ENCODE peak calls at places on chromosomes 5 and 9, in nine cellular contexts. E is WTC11; Q is cardiac muscle cell; U is activated effector memory CD4-positive, alpha-beta T cell treated with anti-CD3 and anti-CD28 coated beads, Interleukin-2, amount 50 U/mL, for 16 hours; S is fibroblast of mammary gland; R is SK-N-SH; I is Calu3; H is central memory CD4-positive, alpha-beta T cell; D is GM10248. Z is an unnamed sample.
A peak's percentile ranks its signal among the peaks of the same experiment; 100 is the strongest.

GRCh38 chr9:138023394-138024124 is 146.0 kb downstream of the CACNA1B start:
- DNase-seq in U (peak; percentile 49), H (no peak), I (no peak), E (peak; percentile 39), Q (no peak), D (no peak), R (no peak), S (no peak), Z (no peak)

GRCh38 chr9:2418619-2419018 is 203.0 kb upstream of the VLDLR start:
- DNase-seq in H (no peak), I (no peak), D (no peak), E (no peak), Q (no peak), U (no peak), R (no peak), S (peak; percentile 67), Z (no peak)

GRCh38 chr9:110916361-110916760 is 121.9 kb downstream of the LPAR1 start:
- DNase-seq in U (no peak), R (no peak), S (peak; percentile 83), I (no peak), Q (no peak), E (no peak), H (no peak), D (no peak), Z (no peak)

GRCh38 chr5:143985832-143986485 is 174.0 kb downstream of the HMHB1 start:
- DNase-seq in H (no peak), R (no peak), E (no peak), D (no peak), I (no peak), Q (no peak), S (peak; percentile 84), U (no peak), Z (no peak)

GRCh38 chr9:33255006-33255405 is 9.5 kb downstream of the BAG1 start:
- DNase-seq in Q (no peak), E (no peak), S (no peak), H (no peak), U (no peak), R (no peak), I (no peak), D (no peak), Z (peak; percentile 61)

GRCh38 chr9:120436937-120437592 is 142.9 kb downstream of the CDK5RAP2 start:
- DNase-seq in S (peak; percentile 47), U (no peak), R (no peak), Q (no peak), E (no peak), I (no peak), H (no peak), D (no peak), Z (no peak)

GRCh38 chr5:165296401-165297130 is 1791.1 kb downstream of the MAT2B start:
- DNase-seq in H (no peak), I (no peak), Q (no peak), D (no peak), S (no peak), U (no peak), R (no peak), E (no peak), Z (peak; percentile 67)

GRCh38 chr9:742914-743594 is 98.4 kb upstream of the DMRT1 start:
- DNase-seq in D (no peak), R (no peak), I (no peak), U (no peak), Q (no peak), S (no peak), H (no peak), E (no peak), Z (no peak)

GRCh38 chr9:134301387-134302129 is 24.7 kb upstream of the RXRA start:
- DNase-seq in E (no peak), S (no peak), U (peak; percentile 80), I (no peak), Q (no peak), H (peak; percentile 39), D (no peak), R (peak; percentile 27), Z (no peak)

GRCh38 chr9:38362912-38363588 is 29.5 kb upstream of the ALDH1B1 start:
- DNase-seq in E (no peak), U (peak; percentile 55), H (peak; percentile 15), D (peak; percentile 58), Q (peak; percentile 69), R (peak; percentile 70), S (peak; percentile 88), I (peak; percentile 10), Z (peak; percentile 79)

GRCh38 chr5:759111-759741 is 25.3 kb downstream of the ZDHHC11B start:
- DNase-seq in Q (no peak), E (no peak), H (peak; percentile 91), U (peak; percentile 89), D (no peak), S (peak; percentile 3), I (peak; percentile 74), R (peak; percentile 58), Z (peak; percentile 88)

GRCh38 chr9:115674091-115674490 is 479.5 kb upstream of the PAPPA start:
- DNase-seq in H (no peak), U (no peak), S (peak; percentile 53), I (no peak), E (no peak), R (no peak), Q (no peak), D (no peak), Z (no peak)

GRCh38 chr5:136066705-136067271 is 38.0 kb downstream of the TGFBI start:
- DNase-seq in D (no peak), Q (no peak), H (no peak), R (no peak), S (peak; percentile 76), E (no peak), I (peak; percentile 34), U (no peak), Z (no peak)

GRCh38 chr5:150261231-150261630 is 28.3 kb downstream of the CAMK2A start:
- DNase-seq in Q (no peak), H (no peak), I (no peak), U (no peak), R (no peak), E (no peak), D (no peak), S (peak; percentile 38), Z (no peak)

GRCh38 chr5:78482948-78483347 is 122.5 kb downstream of the SCAMP1 start:
- DNase-seq in Q (no peak), E (no peak), U (no peak), S (no peak), H (no peak), D (no peak), I (no peak), R (no peak), Z (no peak)

Z was measured in trophoblast cell.